ENCODE peak calls at places on chromosomes 4 and X, in eight cellular contexts. S, F, M, G, D, Y, T and C are unnamed samples.

GRCh38 chrX:70219938-70220764 is 14.3 kb upstream of the AWAT1 start:
- DNase-seq in G (no peak), D (no peak), Y (peak; percentile 77), T (no peak), M (no peak), F (no peak), S (no peak), C (no peak)

GRCh38 chr4:80521438-80521837 is 185.9 kb downstream of the CFAP299 start:
- DNase-seq in S (no peak), Y (no peak), G (no peak), M (no peak), D (no peak), F (no peak), T (no peak), C (no peak)

GRCh38 chrX:333611-334311 is 15.2 kb upstream of the GTPBP6 start:
- DNase-seq in D (no peak), M (peak; percentile 70), F (no peak), Y (no peak), G (no peak), S (no peak), T (no peak), C (no peak)

GRCh38 chr4:125049711-125050110 is 265.0 kb upstream of the FAT4 start:
- DNase-seq in S (no peak), M (no peak), F (no peak), Y (no peak), T (no peak), G (no peak), D (no peak), C (no peak)

GRCh38 chr4:105022811-105023667 is 123.6 kb upstream of the TET2 start:
- DNase-seq in D (no peak), F (no peak), T (no peak), Y (peak; percentile 77), M (no peak), G (no peak), S (no peak), C (no peak)

GRCh38 chrX:31130457-31131215 is 58.8 kb upstream of the FTHL17 start:
- DNase-seq in S (no peak), Y (no peak), G (no peak), D (no peak), M (no peak), F (no peak), T (no peak), C (no peak)

GRCh38 chr4:1201851-1202525 is 29.6 kb upstream of the SPON2 start:
- DNase-seq in Y (peak; percentile 66), M (peak; percentile 89), G (no peak), F (no peak), D (peak; percentile 71), T (no peak), S (no peak), C (peak; percentile 62)

GRCh38 chr4:119709418-119709817 is 80.8 kb upstream of the PDE5A start:
- DNase-seq in T (no peak), D (no peak), G (no peak), F (no peak), M (no peak), S (no peak), Y (no peak), C (no peak)

GRCh38 chrX:6021316-6022091 is 207.2 kb downstream of the NLGN4X start:
- DNase-seq in D (no peak), F (no peak), G (no peak), M (no peak), T (peak; percentile 4), Y (peak; percentile 44), S (peak; percentile 69), C (no peak)

GRCh38 chr4:24973471-24974251 is 57.1 kb downstream of the LGI2 start:
- DNase-seq in M (peak; percentile 89), S (no peak), T (no peak), G (peak; percentile 86), Y (no peak), F (peak; percentile 25), D (no peak), C (no peak)

GRCh38 chr4:85707591-85707990 is 232.6 kb downstream of the ARHGAP24 start:
- DNase-seq in G (no peak), D (no peak), M (no peak), S (no peak), Y (no peak), F (no peak), T (no peak), C (no peak)

GRCh38 chr4:144633215-144633614 is 12.7 kb upstream of the HHIP start:
- DNase-seq in Y (no peak), M (no peak), F (no peak), S (no peak), D (no peak), T (no peak), G (no peak), C (no peak)

GRCh38 chr4:10853196-10853595 is 168.6 kb upstream of the CLNK start:
- DNase-seq in Y (no peak), D (no peak), M (no peak), T (no peak), G (no peak), S (no peak), F (no peak), C (no peak)

GRCh38 chrX:63919081-63919480 is 134.1 kb upstream of the ARHGEF9 start:
- DNase-seq in T (no peak), S (no peak), D (no peak), G (no peak), F (no peak), Y (no peak), M (no peak), C (no peak)

GRCh38 chr4:180637616-180638015 is 1605.6 kb upstream of the TENM3 start:
- DNase-seq in M (no peak), D (no peak), F (no peak), G (no peak), S (no peak), T (no peak), Y (no peak), C (no peak)

GRCh38 chrX:17689971-17690409 is 47.3 kb upstream of the SCML1 start:
- DNase-seq in F (peak; percentile 2), G (no peak), D (no peak), M (no peak), Y (peak; percentile 77), S (peak; percentile 59), T (no peak), C (no peak)

GRCh38 chr4:109998867-109999303 is 86.2 kb downstream of the EGF start:
- DNase-seq in S (peak; percentile 41), G (no peak), F (no peak), M (no peak), D (no peak), Y (peak; percentile 65), T (peak; percentile 33), C (no peak)

GRCh38 chr4:105306158-105306781 is 159.6 kb downstream of the TET2 start:
- DNase-seq in M (no peak), D (no peak), G (no peak), Y (no peak), S (no peak), F (no peak), T (peak; percentile 39), C (peak; percentile 34)

GRCh38 chr4:158015241-158015640 is 157.6 kb downstream of the GASK1B start:
- DNase-seq in D (no peak), Y (peak; percentile 69), G (no peak), S (no peak), F (no peak), T (no peak), M (no peak), C (no peak)

GRCh38 chrX:34483980-34484379 is 173.1 kb downstream of the TMEM47 start:
- DNase-seq in Y (no peak), S (no peak), M (no peak), D (no peak), T (no peak), G (no peak), F (no peak), C (no peak)

GRCh38 chr4:178462710-178463109 is 1020.5 kb upstream of the AGA start:
- DNase-seq in G (no peak), T (no peak), F (no peak), M (no peak), Y (no peak), S (no peak), D (no peak), C (no peak)

GRCh38 chr4:151184523-151185458 is 85.4 kb downstream of the RPS3A start:
- DNase-seq in S (no peak), T (no peak), G (no peak), Y (peak; percentile 78), D (no peak), F (no peak), M (no peak), C (no peak)

GRCh38 chr4:115292320-115293092 is 179.1 kb upstream of the NDST4 start:
- DNase-seq in M (no peak), G (no peak), S (no peak), T (no peak), D (no peak), F (no peak), Y (no peak), C (no peak)

GRCh38 chr4:173074501-173074946 is 94.1 kb upstream of the GALNT7 start:
- DNase-seq in T (no peak), Y (peak; percentile 89), D (no peak), S (no peak), G (no peak), F (peak; percentile 9), M (no peak), C (no peak)

GRCh38 chr4:40576651-40577480 is 52.8 kb downstream of the RBM47 start:
- DNase-seq in G (peak; percentile 84), S (no peak), Y (peak; percentile 82), T (peak; percentile 47), M (peak; percentile 93), D (no peak), F (peak; percentile 66), C (no peak)

GRCh38 chrX:67780694-67781109 is 236.9 kb downstream of the AR start:
- DNase-seq in S (no peak), F (peak; percentile 19), G (no peak), D (peak; percentile 90), T (no peak), Y (peak; percentile 96), M (peak; percentile 91), C (no peak)

GRCh38 chr4:52659722-52660261 is 691 bp upstream of the USP46 start:
- DNase-seq in D (no peak), F (peak; percentile 34), G (no peak), M (peak; percentile 90), T (no peak), S (no peak), Y (peak; percentile 29), C (no peak)

GRCh38 chr4:173722075-173722474 is 192.0 kb upstream of the HAND2 start:
- DNase-seq in S (no peak), T (no peak), M (no peak), Y (no peak), F (no peak), D (no peak), G (no peak), C (no peak)

GRCh38 chrX:149036086-149036485 is 469.0 kb downstream of the IDS start:
- DNase-seq in F (no peak), S (no peak), Y (no peak), G (no peak), M (no peak), T (no peak), D (no peak), C (no peak)

GRCh38 chr4:139633661-139634060 is 32.0 kb upstream of the MGST2 start:
- DNase-seq in T (no peak), G (peak; percentile 45), M (no peak), F (no peak), Y (no peak), S (no peak), D (no peak), C (no peak)

GRCh38 chr4:1206299-1207156 is 34.1 kb upstream of the SPON2 start:
- DNase-seq in S (no peak), Y (no peak), F (no peak), D (peak; percentile 83), T (no peak), G (no peak), M (no peak), C (no peak)

GRCh38 chr4:182600836-182601235 is 316.4 kb downstream of the DCTD start:
- DNase-seq in F (no peak), S (no peak), M (no peak), G (no peak), T (no peak), D (no peak), Y (no peak), C (no peak)

GRCh38 chrX:21374163-21374993 is at the start of gene CNKSR2:
- DNase-seq in D (no peak), G (peak; percentile 52), F (no peak), Y (peak; percentile 12), T (peak; percentile 32), M (peak; percentile 65), S (peak; percentile 81), C (peak; percentile 41)

GRCh38 chr4:150055467-150055866 is 22.8 kb upstream of the DCLK2 start:
- DNase-seq in T (no peak), F (no peak), M (no peak), S (no peak), Y (no peak), G (no peak), D (no peak), C (no peak)